ENCODE peak calls at places on chromosomes 5 and 9, in nine cellular contexts. One of them, this sample, is unnamed.

GRCh38 chr5:99600952-99601351 is 672.1 kb upstream of the CHD1 start:
- DNase-seq in mesendoderm: no peak
- DNase-seq in Panc1: no peak
- DNase-seq in breast epithelium: no peak
- DNase-seq in Karpas-422: no peak
- DNase-seq in CD8-positive, alpha-beta memory T cell: no peak
- DNase-seq in RWPE1: no peak
- DNase-seq in stomach: no peak
- DNase-seq in PC-3: peak; percentile 55
- DNase-seq in this sample: no peak

GRCh38 chr5:176810687-176811501 is 535 bp downstream of the UNC5A start:
- DNase-seq in mesendoderm: no peak
- DNase-seq in Panc1: no peak
- DNase-seq in breast epithelium: no peak
- DNase-seq in Karpas-422: no peak
- DNase-seq in CD8-positive, alpha-beta memory T cell: no peak
- DNase-seq in RWPE1: no peak
- DNase-seq in stomach: no peak
- DNase-seq in PC-3: no peak
- DNase-seq in this sample: no peak

GRCh38 chr5:1801954-1802295 is 718 bp downstream of the NDUFS6 start:
- DNase-seq in mesendoderm: peak; percentile 71
- DNase-seq in Panc1: no peak
- DNase-seq in breast epithelium: peak; percentile 37
- DNase-seq in Karpas-422: peak; percentile 58
- DNase-seq in CD8-positive, alpha-beta memory T cell: no peak
- DNase-seq in RWPE1: peak; percentile 56
- DNase-seq in stomach: no peak
- DNase-seq in PC-3: peak; percentile 25
- DNase-seq in this sample: no peak

GRCh38 chr5:172410160-172410559 is 44.2 kb downstream of the SH3PXD2B start:
- DNase-seq in mesendoderm: no peak
- DNase-seq in Panc1: no peak
- DNase-seq in breast epithelium: no peak
- DNase-seq in Karpas-422: no peak
- DNase-seq in CD8-positive, alpha-beta memory T cell: no peak
- DNase-seq in RWPE1: no peak
- DNase-seq in stomach: no peak
- DNase-seq in PC-3: peak; percentile 95
- DNase-seq in this sample: no peak

GRCh38 chr5:116442095-116442534 is 132.5 kb downstream of the SEMA6A start:
- DNase-seq in mesendoderm: no peak
- DNase-seq in Panc1: no peak
- DNase-seq in breast epithelium: peak; percentile 47
- DNase-seq in Karpas-422: no peak
- DNase-seq in CD8-positive, alpha-beta memory T cell: no peak
- DNase-seq in RWPE1: peak; percentile 30
- DNase-seq in stomach: peak; percentile 46
- DNase-seq in PC-3: peak; percentile 80
- DNase-seq in this sample: no peak

GRCh38 chr5:168895295-168896019 is 316.3 kb upstream of the PANK3 start:
- DNase-seq in mesendoderm: no peak
- DNase-seq in Panc1: no peak
- DNase-seq in breast epithelium: no peak
- DNase-seq in Karpas-422: no peak
- DNase-seq in CD8-positive, alpha-beta memory T cell: no peak
- DNase-seq in RWPE1: no peak
- DNase-seq in stomach: no peak
- DNase-seq in PC-3: no peak
- DNase-seq in this sample: no peak

GRCh38 chr5:61619777-61620518 is 287.9 kb downstream of the ZSWIM6 start:
- DNase-seq in mesendoderm: no peak
- DNase-seq in Panc1: no peak
- DNase-seq in breast epithelium: no peak
- DNase-seq in Karpas-422: no peak
- DNase-seq in CD8-positive, alpha-beta memory T cell: no peak
- DNase-seq in RWPE1: no peak
- DNase-seq in stomach: no peak
- DNase-seq in PC-3: no peak
- DNase-seq in this sample: peak; percentile 17

GRCh38 chr5:172410839-172411238 is 43.5 kb downstream of the SH3PXD2B start:
- DNase-seq in mesendoderm: no peak
- DNase-seq in Panc1: no peak
- DNase-seq in breast epithelium: no peak
- DNase-seq in Karpas-422: no peak
- DNase-seq in CD8-positive, alpha-beta memory T cell: no peak
- DNase-seq in RWPE1: no peak
- DNase-seq in stomach: no peak
- DNase-seq in PC-3: no peak
- DNase-seq in this sample: no peak

GRCh38 chr9:127123239-127123935 is 952 bp upstream of the ANGPTL2 start:
- DNase-seq in mesendoderm: no peak
- DNase-seq in Panc1: no peak
- DNase-seq in breast epithelium: peak; percentile 47
- DNase-seq in Karpas-422: no peak
- DNase-seq in CD8-positive, alpha-beta memory T cell: no peak
- DNase-seq in RWPE1: no peak
- DNase-seq in stomach: peak; percentile 49
- DNase-seq in PC-3: no peak
- DNase-seq in this sample: no peak

GRCh38 chr5:150558088-150558621 is 50.2 kb downstream of the NDST1 start:
- DNase-seq in mesendoderm: no peak
- DNase-seq in Panc1: no peak
- DNase-seq in breast epithelium: no peak
- DNase-seq in Karpas-422: no peak
- DNase-seq in CD8-positive, alpha-beta memory T cell: no peak
- DNase-seq in RWPE1: no peak
- DNase-seq in stomach: no peak
- DNase-seq in PC-3: no peak
- DNase-seq in this sample: no peak

GRCh38 chr9:20405086-20405485 is 217.2 kb downstream of the MLLT3 start:
- DNase-seq in mesendoderm: no peak
- DNase-seq in Panc1: no peak
- DNase-seq in breast epithelium: no peak
- DNase-seq in Karpas-422: no peak
- DNase-seq in CD8-positive, alpha-beta memory T cell: no peak
- DNase-seq in RWPE1: no peak
- DNase-seq in stomach: no peak
- DNase-seq in PC-3: no peak
- DNase-seq in this sample: no peak

GRCh38 chr9:74496819-74497749 is at the start of gene RORB:
- DNase-seq in mesendoderm: peak; percentile 86
- DNase-seq in Panc1: no peak
- DNase-seq in breast epithelium: no peak
- DNase-seq in Karpas-422: peak; percentile 65
- DNase-seq in CD8-positive, alpha-beta memory T cell: peak; percentile 14
- DNase-seq in RWPE1: peak; percentile 24
- DNase-seq in stomach: peak; percentile 54
- DNase-seq in PC-3: no peak
- DNase-seq in this sample: peak; percentile 90

GRCh38 chr5:60843693-60844428 is at the start of gene ELOVL7:
- DNase-seq in mesendoderm: peak; percentile 89
- DNase-seq in Panc1: no peak
- DNase-seq in breast epithelium: peak; percentile 73
- DNase-seq in Karpas-422: no peak
- DNase-seq in CD8-positive, alpha-beta memory T cell: no peak
- DNase-seq in RWPE1: peak; percentile 90
- DNase-seq in stomach: peak; percentile 79
- DNase-seq in PC-3: peak; percentile 35
- DNase-seq in this sample: peak; percentile 61

GRCh38 chr5:136087961-136088871 is 44.4 kb upstream of the SMAD5 start:
- DNase-seq in mesendoderm: no peak
- DNase-seq in Panc1: no peak
- DNase-seq in breast epithelium: peak; percentile 70
- DNase-seq in Karpas-422: no peak
- DNase-seq in CD8-positive, alpha-beta memory T cell: no peak
- DNase-seq in RWPE1: peak; percentile 51
- DNase-seq in stomach: peak; percentile 76
- DNase-seq in PC-3: no peak
- DNase-seq in this sample: no peak

GRCh38 chr5:71744009-71744792 is 25.1 kb downstream of the CARTPT start:
- DNase-seq in mesendoderm: no peak
- DNase-seq in Panc1: no peak
- DNase-seq in breast epithelium: no peak
- DNase-seq in Karpas-422: no peak
- DNase-seq in CD8-positive, alpha-beta memory T cell: no peak
- DNase-seq in RWPE1: no peak
- DNase-seq in stomach: peak; percentile 63
- DNase-seq in PC-3: no peak
- DNase-seq in this sample: no peak
- H3K27ac ChIP-seq in mesendoderm: no peak overlapping the region
- H3K27ac ChIP-seq in Panc1: no peak overlapping the region
- H3K27ac ChIP-seq in breast epithelium: peak overlapping the region; percentile 67
- H3K27ac ChIP-seq in Karpas-422: no peak overlapping the region
- H3K27ac ChIP-seq in CD8-positive, alpha-beta memory T cell: no peak overlapping the region
- H3K27ac ChIP-seq in RWPE1: no peak overlapping the region
- H3K27ac ChIP-seq in stomach: peak overlapping the region; percentile 66
- H3K27ac ChIP-seq in PC-3: no peak overlapping the region
- H3K27ac ChIP-seq in this sample: no peak overlapping the region

GRCh38 chr5:81534481-81534840 is 140.5 kb upstream of the ACOT12 start:
- DNase-seq in mesendoderm: no peak
- DNase-seq in Panc1: no peak
- DNase-seq in breast epithelium: no peak
- DNase-seq in Karpas-422: no peak
- DNase-seq in CD8-positive, alpha-beta memory T cell: no peak
- DNase-seq in RWPE1: no peak
- DNase-seq in stomach: no peak
- DNase-seq in PC-3: no peak
- DNase-seq in this sample: no peak
- H3K27ac ChIP-seq in mesendoderm: no peak overlapping the region
- H3K27ac ChIP-seq in Panc1: no peak overlapping the region
- H3K27ac ChIP-seq in breast epithelium: no peak overlapping the region
- H3K27ac ChIP-seq in Karpas-422: no peak overlapping the region
- H3K27ac ChIP-seq in CD8-positive, alpha-beta memory T cell: no peak overlapping the region
- H3K27ac ChIP-seq in RWPE1: no peak overlapping the region
- H3K27ac ChIP-seq in stomach: no peak overlapping the region
- H3K27ac ChIP-seq in PC-3: no peak overlapping the region
- H3K27ac ChIP-seq in this sample: no peak overlapping the region

DNA sequence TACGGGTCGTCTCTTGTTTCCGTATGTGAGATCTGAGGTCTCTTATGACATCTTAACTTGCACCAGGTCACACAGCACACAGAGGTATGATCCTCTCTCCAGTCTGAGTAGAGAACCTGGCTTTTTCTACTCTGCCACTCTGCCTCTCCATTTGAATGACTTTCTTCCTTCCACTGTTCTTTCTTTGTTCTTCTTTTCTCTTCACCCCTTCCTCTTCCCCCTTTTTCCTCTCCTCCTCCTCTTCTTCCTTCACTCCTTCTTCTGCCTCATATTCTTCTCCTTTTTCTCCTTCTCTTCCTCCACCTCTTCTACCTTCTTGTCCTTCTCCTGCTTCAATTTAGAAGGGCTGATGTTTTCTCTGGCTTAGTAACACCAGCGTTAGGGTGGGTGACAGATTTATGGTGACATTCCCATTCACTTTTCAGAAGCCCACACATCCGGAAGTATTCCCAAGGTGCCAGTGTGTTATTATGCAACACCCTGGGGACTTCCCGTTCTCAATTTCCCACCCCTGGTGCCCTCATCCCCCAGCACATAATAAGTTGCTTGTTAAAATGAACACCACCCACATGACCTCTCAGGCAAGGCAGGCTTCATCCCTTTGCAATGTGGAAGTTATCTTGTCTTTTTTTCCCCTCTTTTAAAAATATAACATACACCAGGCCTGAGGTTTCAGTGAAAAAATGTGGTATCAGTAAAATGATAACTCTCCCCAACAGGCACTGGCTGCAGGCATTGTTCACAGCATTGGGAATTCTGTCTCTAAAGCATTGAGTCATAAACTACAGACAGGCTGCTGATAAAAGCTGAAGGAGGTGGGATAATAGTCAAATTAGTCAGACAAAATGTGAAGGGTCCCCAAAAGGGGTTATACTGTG is 122.1 kb downstream of the PAPPA start:
- DNase-seq in mesendoderm: peak; percentile 25
- DNase-seq in Panc1: no peak
- DNase-seq in breast epithelium: no peak
- DNase-seq in Karpas-422: no peak
- DNase-seq in CD8-positive, alpha-beta memory T cell: no peak
- DNase-seq in RWPE1: no peak
- DNase-seq in stomach: no peak
- DNase-seq in PC-3: no peak
- DNase-seq in this sample: no peak
- H3K27ac ChIP-seq in mesendoderm: no peak overlapping the region
- H3K27ac ChIP-seq in Panc1: no peak overlapping the region
- H3K27ac ChIP-seq in breast epithelium: no peak overlapping the region
- H3K27ac ChIP-seq in Karpas-422: no peak overlapping the region
- H3K27ac ChIP-seq in CD8-positive, alpha-beta memory T cell: no peak overlapping the region
- H3K27ac ChIP-seq in RWPE1: no peak overlapping the region
- H3K27ac ChIP-seq in stomach: no peak overlapping the region
- H3K27ac ChIP-seq in PC-3: no peak overlapping the region
- H3K27ac ChIP-seq in this sample: no peak overlapping the region

GRCh38 chr5:10827571-10827970 is 66.5 kb upstream of the DAP start:
- DNase-seq in mesendoderm: no peak
- DNase-seq in Panc1: no peak
- DNase-seq in breast epithelium: no peak
- DNase-seq in Karpas-422: no peak
- DNase-seq in CD8-positive, alpha-beta memory T cell: no peak
- DNase-seq in RWPE1: no peak
- DNase-seq in stomach: no peak
- DNase-seq in PC-3: no peak
- DNase-seq in this sample: no peak
- H3K27ac ChIP-seq in mesendoderm: no peak overlapping the region
- H3K27ac ChIP-seq in Panc1: no peak overlapping the region
- H3K27ac ChIP-seq in breast epithelium: no peak overlapping the region
- H3K27ac ChIP-seq in Karpas-422: no peak overlapping the region
- H3K27ac ChIP-seq in CD8-positive, alpha-beta memory T cell: no peak overlapping the region
- H3K27ac ChIP-seq in RWPE1: no peak overlapping the region
- H3K27ac ChIP-seq in stomach: no peak overlapping the region
- H3K27ac ChIP-seq in PC-3: no peak overlapping the region
- H3K27ac ChIP-seq in this sample: no peak overlapping the region